ENCODE peak calls at places on chromosome X, in six cellular contexts. One of them, this sample, is unnamed.

GRCh38 chrX:29490606-29491005 is 724.8 kb upstream of the MAGEB2 start:
- DNase-seq in H1: no peak
- DNase-seq in WTC11: no peak
- DNase-seq in HepG2: no peak
- DNase-seq in K562: no peak
- DNase-seq in GM12878: no peak
- DNase-seq in this sample: no peak

GRCh38 chrX:124232523-124233201 is 99.8 kb upstream of the TEX13D start:
- DNase-seq in HepG2: no peak
- DNase-seq in GM12878: no peak
- DNase-seq in WTC11: no peak
- DNase-seq in H1: no peak
- DNase-seq in K562: no peak
- DNase-seq in this sample: no peak

GRCh38 chrX:26762253-26762652 is 546.3 kb downstream of the MAGEB5 start:
- DNase-seq in K562: no peak
- DNase-seq in HepG2: no peak
- DNase-seq in GM12878: no peak
- DNase-seq in WTC11: no peak
- DNase-seq in H1: no peak
- DNase-seq in this sample: no peak

GRCh38 chrX:130048686-130049222 is 61.5 kb downstream of the ELF4 start:
- DNase-seq in WTC11: no peak
- DNase-seq in K562: no peak
- DNase-seq in H1: no peak
- DNase-seq in HepG2: no peak
- DNase-seq in GM12878: no peak
- DNase-seq in this sample: no peak

GRCh38 chrX:2707334-2707760 is 16.3 kb downstream of the CD99 start:
- DNase-seq in GM12878: peak; percentile 95
- DNase-seq in HepG2: peak; percentile 84
- DNase-seq in K562: peak; percentile 19
- DNase-seq in H1: peak; percentile 39
- DNase-seq in WTC11: peak; percentile 54
- DNase-seq in this sample: peak; percentile 64

GRCh38 chrX:45592067-45592466 is 391.4 kb upstream of the DIPK2B start:
- DNase-seq in K562: no peak
- DNase-seq in GM12878: no peak
- DNase-seq in WTC11: no peak
- DNase-seq in H1: no peak
- DNase-seq in HepG2: no peak
- DNase-seq in this sample: no peak

GRCh38 chrX:14015294-14015693 is 14.4 kb downstream of the GEMIN8 start:
- DNase-seq in GM12878: no peak
- DNase-seq in WTC11: no peak
- DNase-seq in HepG2: no peak
- DNase-seq in H1: no peak
- DNase-seq in K562: no peak
- DNase-seq in this sample: no peak

GRCh38 chrX:72243472-72243871 is 4.6 kb upstream of the ERCC6L start:
- DNase-seq in H1: no peak
- DNase-seq in GM12878: no peak
- DNase-seq in WTC11: no peak
- DNase-seq in HepG2: no peak
- DNase-seq in K562: peak; percentile 57
- DNase-seq in this sample: no peak

GRCh38 chrX:130575831-130576404 is 174.1 kb downstream of the RBMX2 start:
- DNase-seq in H1: peak; percentile 5
- DNase-seq in K562: peak; percentile 65
- DNase-seq in HepG2: peak; percentile 14
- DNase-seq in WTC11: peak; percentile 36
- DNase-seq in GM12878: no peak
- DNase-seq in this sample: peak; percentile 6

GRCh38 chrX:53437211-53437610 is 3.0 kb upstream of the HSD17B10 start:
- DNase-seq in K562: no peak
- DNase-seq in WTC11: no peak
- DNase-seq in HepG2: no peak
- DNase-seq in GM12878: no peak
- DNase-seq in H1: no peak
- DNase-seq in this sample: no peak

GRCh38 chrX:49166914-49167739 is 4.6 kb downstream of the MAGIX start:
- DNase-seq in WTC11: no peak
- DNase-seq in GM12878: peak; percentile 51
- DNase-seq in HepG2: no peak
- DNase-seq in K562: peak; percentile 78
- DNase-seq in H1: no peak
- DNase-seq in this sample: no peak

GRCh38 chrX:66553973-66554372 is 84.9 kb downstream of the EDA2R start:
- DNase-seq in H1: no peak
- DNase-seq in GM12878: no peak
- DNase-seq in WTC11: no peak
- DNase-seq in HepG2: no peak
- DNase-seq in K562: no peak
- DNase-seq in this sample: no peak

GRCh38 chrX:19789376-19789775 is 98.0 kb downstream of the SH3KBP1 start:
- DNase-seq in HepG2: no peak
- DNase-seq in GM12878: no peak
- DNase-seq in K562: no peak
- DNase-seq in H1: no peak
- DNase-seq in WTC11: no peak
- DNase-seq in this sample: no peak

GRCh38 chrX:137166591-137166990 is 132.8 kb upstream of the GPR101 start:
- DNase-seq in H1: peak; percentile 2
- DNase-seq in WTC11: peak; percentile 53
- DNase-seq in HepG2: no peak
- DNase-seq in K562: peak; percentile 24
- DNase-seq in GM12878: no peak
- DNase-seq in this sample: no peak

GRCh38 chrX:47637546-47638195 is 7.9 kb upstream of the CFP start:
- DNase-seq in HepG2: no peak
- DNase-seq in H1: no peak
- DNase-seq in K562: no peak
- DNase-seq in WTC11: peak; percentile 70
- DNase-seq in GM12878: no peak
- DNase-seq in this sample: no peak

GRCh38 chrX:44733931-44734330 is 109.9 kb upstream of the DUSP21 start:
- DNase-seq in GM12878: no peak
- DNase-seq in HepG2: no peak
- DNase-seq in H1: no peak
- DNase-seq in K562: no peak
- DNase-seq in WTC11: no peak
- DNase-seq in this sample: no peak

GRCh38 chrX:24732705-24733104 is 39.0 kb downstream of the POLA1 start:
- DNase-seq in HepG2: no peak
- DNase-seq in H1: no peak
- DNase-seq in K562: no peak
- DNase-seq in WTC11: no peak
- DNase-seq in GM12878: no peak
- DNase-seq in this sample: no peak

GRCh38 chrX:56554870-56555269 is 8.6 kb upstream of the UBQLN2 start:
- DNase-seq in H1: no peak
- DNase-seq in HepG2: peak; percentile 18
- DNase-seq in WTC11: no peak
- DNase-seq in K562: no peak
- DNase-seq in GM12878: no peak
- DNase-seq in this sample: no peak

GRCh38 chrX:154374361-154375155 is at the start of gene FLNA:
- DNase-seq in GM12878: no peak
- DNase-seq in HepG2: no peak
- DNase-seq in K562: peak; percentile 61
- DNase-seq in WTC11: peak; percentile 63
- DNase-seq in H1: no peak
- DNase-seq in this sample: no peak

GRCh38 chrX:70852294-70852693 is 56.2 kb downstream of the TEX11 start:
- DNase-seq in K562: no peak
- DNase-seq in GM12878: no peak
- DNase-seq in H1: no peak
- DNase-seq in HepG2: no peak
- DNase-seq in WTC11: no peak
- DNase-seq in this sample: no peak

GRCh38 chrX:148069759-148070503 is 88.8 kb downstream of the FMR1NB start:
- DNase-seq in K562: no peak
- DNase-seq in HepG2: no peak
- DNase-seq in GM12878: peak; percentile 25
- DNase-seq in WTC11: no peak
- DNase-seq in H1: no peak
- DNase-seq in this sample: no peak

GRCh38 chrX:10679387-10679786 is 59.0 kb upstream of the MID1 start:
- DNase-seq in WTC11: no peak
- DNase-seq in GM12878: no peak
- DNase-seq in HepG2: no peak
- DNase-seq in H1: no peak
- DNase-seq in K562: no peak
- DNase-seq in this sample: no peak

GRCh38 chrX:84865113-84865512 is 138.6 kb upstream of the APOOL start:
- DNase-seq in H1: no peak
- DNase-seq in HepG2: no peak
- DNase-seq in K562: no peak
- DNase-seq in WTC11: no peak
- DNase-seq in GM12878: no peak
- DNase-seq in this sample: no peak

GRCh38 chrX:150872773-150873336 is 25.6 kb downstream of the CD99L2 start:
- DNase-seq in H1: no peak
- DNase-seq in GM12878: no peak
- DNase-seq in K562: no peak
- DNase-seq in HepG2: no peak
- DNase-seq in WTC11: no peak
- DNase-seq in this sample: no peak

GRCh38 chrX:133948895-133949294 is 36.5 kb downstream of the GPC3 start:
- DNase-seq in WTC11: no peak
- DNase-seq in GM12878: no peak
- DNase-seq in HepG2: no peak
- DNase-seq in H1: no peak
- DNase-seq in K562: no peak
- DNase-seq in this sample: no peak

GRCh38 chrX:94854251-94854650 is 1180.2 kb downstream of the FAM133A start:
- DNase-seq in GM12878: no peak
- DNase-seq in H1: no peak
- DNase-seq in K562: no peak
- DNase-seq in HepG2: no peak
- DNase-seq in WTC11: no peak
- DNase-seq in this sample: no peak

GRCh38 chrX:41720125-41720780 is 3.7 kb upstream of the GPR82 start:
- DNase-seq in HepG2: no peak
- DNase-seq in GM12878: peak; percentile 51
- DNase-seq in K562: peak; percentile 16
- DNase-seq in H1: no peak
- DNase-seq in WTC11: no peak
- DNase-seq in this sample: no peak

GRCh38 chrX:43845776-43846175 is 36.5 kb downstream of the MAOB start:
- DNase-seq in HepG2: peak; percentile 29
- DNase-seq in K562: no peak
- DNase-seq in WTC11: no peak
- DNase-seq in H1: no peak
- DNase-seq in GM12878: no peak
- DNase-seq in this sample: no peak

GRCh38 chrX:153459976-153460375 is 10.4 kb downstream of the HAUS7 start:
- DNase-seq in H1: no peak
- DNase-seq in K562: no peak
- DNase-seq in GM12878: no peak
- DNase-seq in WTC11: no peak
- DNase-seq in HepG2: peak; percentile 23
- DNase-seq in this sample: no peak

GRCh38 chrX:15739886-15740285 is 1.8 kb downstream of the CA5B start:
- DNase-seq in WTC11: no peak
- DNase-seq in HepG2: no peak
- DNase-seq in GM12878: no peak
- DNase-seq in K562: no peak
- DNase-seq in H1: no peak
- DNase-seq in this sample: no peak
- TF ChIP-seq ATF3 in WTC11: no peak
- TF ChIP-seq ATF3 in HepG2: no peak
- TF ChIP-seq ATF3 in GM12878: no peak
- TF ChIP-seq ATF3 in K562: no peak
- TF ChIP-seq ATF3 in H1: no peak
- TF ChIP-seq ATF3 in this sample: no peak

GRCh38 chrX:7117587-7117986 is 29.9 kb upstream of the STS start:
- DNase-seq in GM12878: no peak
- DNase-seq in HepG2: no peak
- DNase-seq in H1: no peak
- DNase-seq in WTC11: no peak
- DNase-seq in K562: no peak
- DNase-seq in this sample: no peak
- TF ChIP-seq ATF3 in GM12878: no peak
- TF ChIP-seq ATF3 in HepG2: no peak
- TF ChIP-seq ATF3 in H1: no peak
- TF ChIP-seq ATF3 in WTC11: no peak
- TF ChIP-seq ATF3 in K562: no peak
- TF ChIP-seq ATF3 in this sample: no peak

DNA sequence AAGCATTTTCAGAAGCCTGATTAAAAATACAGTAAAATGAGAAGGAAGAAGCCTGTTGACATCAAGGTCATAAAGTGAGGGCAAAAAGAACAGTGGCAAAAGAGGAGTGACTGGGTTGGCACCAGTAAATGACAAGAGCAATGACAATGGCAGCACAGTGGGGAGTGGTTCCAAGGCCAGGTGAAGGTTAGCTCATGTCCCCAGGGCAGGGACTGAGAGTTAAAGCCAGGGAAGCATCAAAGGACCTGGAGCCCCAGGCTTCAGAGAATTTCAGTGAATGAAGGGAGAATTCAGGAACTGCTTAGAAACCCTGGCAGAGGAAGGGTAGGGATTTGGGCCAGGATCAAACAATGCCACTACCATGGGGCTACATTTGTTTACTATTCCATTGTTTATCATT is 8.8 kb upstream of the PIGA start:
- DNase-seq in HepG2: no peak
- DNase-seq in GM12878: no peak
- DNase-seq in K562: no peak
- DNase-seq in H1: no peak
- DNase-seq in WTC11: peak; percentile 14
- DNase-seq in this sample: no peak
- TF ChIP-seq ATF3 in HepG2: no peak
- TF ChIP-seq ATF3 in GM12878: no peak
- TF ChIP-seq ATF3 in K562: no peak
- TF ChIP-seq ATF3 in H1: no peak
- TF ChIP-seq ATF3 in WTC11: no peak
- TF ChIP-seq ATF3 in this sample: no peak

DNA sequence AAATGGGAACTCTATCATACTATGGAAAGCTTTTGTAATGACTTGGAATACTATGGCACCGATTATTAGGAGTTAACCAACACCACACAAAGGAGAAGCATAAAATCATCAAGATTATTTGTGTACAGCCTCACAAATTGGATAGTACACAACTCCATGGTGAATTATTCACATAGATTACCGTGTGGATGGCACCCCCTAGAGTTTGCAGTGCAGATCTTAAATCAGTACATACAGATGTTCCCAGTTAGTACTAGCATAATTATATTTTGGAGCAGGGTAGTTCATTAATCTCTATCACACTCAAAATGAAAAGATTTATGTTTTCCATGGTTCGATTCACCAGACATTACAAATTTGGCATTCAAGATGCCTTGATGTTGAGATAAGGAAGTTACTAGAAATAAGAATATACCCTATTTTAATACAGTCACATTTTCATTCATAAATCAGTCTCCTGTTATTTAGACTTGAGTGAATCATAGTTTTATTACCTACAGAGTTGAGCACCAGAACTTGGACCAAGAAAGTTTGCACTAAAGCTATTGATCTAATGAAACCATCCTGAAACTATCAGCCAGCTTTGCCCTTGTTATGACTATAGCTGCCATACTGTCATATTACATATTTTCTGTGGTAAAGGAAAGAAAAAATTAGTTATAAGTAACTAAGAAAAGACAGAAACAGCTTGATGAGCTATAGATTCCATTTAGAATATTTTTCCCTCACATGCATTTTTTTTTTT is 531.8 kb downstream of the GLUD2 start:
- DNase-seq in H1: no peak
- DNase-seq in HepG2: peak; percentile 7
- DNase-seq in K562: peak; percentile 43
- DNase-seq in GM12878: peak; percentile 4
- DNase-seq in WTC11: no peak
- DNase-seq in this sample: peak; percentile 15
- TF ChIP-seq ATF3 in H1: no peak
- TF ChIP-seq ATF3 in HepG2: no peak
- TF ChIP-seq ATF3 in K562: no peak
- TF ChIP-seq ATF3 in GM12878: no peak
- TF ChIP-seq ATF3 in WTC11: no peak
- TF ChIP-seq ATF3 in this sample: no peak